ENCODE peak calls at places on chromosomes 16 and 17, in four cellular contexts. Y, V, I and O are unnamed samples.

GRCh38 chr17:33241390-33241789 is 51.7 kb downstream of the ASIC2 start:
- DNase-seq in Y (no peak), V (no peak), I (peak), O (no peak)

GRCh38 chr16:53600076-53600475 is 97.1 kb upstream of the AKTIP start:
- DNase-seq in Y (no peak), V (no peak), I (peak), O (no peak)

GRCh38 chr17:69246726-69247375 is 18.2 kb upstream of the ABCA10 start:
- DNase-seq in Y (no peak), V (no peak), I (peak), O (no peak)

GRCh38 chr16:11535494-11535893 is 51.2 kb downstream of the LITAF start:
- DNase-seq in Y (no peak), V (no peak), I (no peak), O (no peak)

GRCh38 chr16:77946834-77947233 is 75.5 kb upstream of the CLEC3A start:
- DNase-seq in Y (no peak), V (no peak), I (no peak), O (no peak)

GRCh38 chr17:6435968-6436367 is 1.0 kb upstream of the AIPL1 start:
- DNase-seq in Y (peak), V (peak), I (peak), O (peak)

GRCh38 chr17:75490173-75490743 is 25.1 kb downstream of the CASKIN2 start:
- DNase-seq in Y (no peak), V (no peak), I (no peak), O (no peak)

GRCh38 chr16:79754081-79754872 is 153.7 kb upstream of the MAF start:
- DNase-seq in Y (no peak), V (no peak), I (peak), O (no peak)

GRCh38 chr17:6084226-6085161 is 14.3 kb downstream of the WSCD1 start:
- DNase-seq in Y (no peak), V (no peak), I (no peak), O (no peak)

GRCh38 chr17:30344283-30345088 is 10.6 kb upstream of the TMIGD1 start:
- DNase-seq in Y (peak), V (no peak), I (peak), O (no peak)

GRCh38 chr17:32259596-32259995 is 6.0 kb upstream of the RHBDL3 start:
- DNase-seq in Y (no peak), V (no peak), I (peak), O (no peak)

GRCh38 chr16:27805828-27806351 is 255.9 kb downstream of the KATNIP start:
- DNase-seq in Y (no peak), V (no peak), I (no peak), O (no peak)

GRCh38 chr16:50121721-50122445 is 31.2 kb upstream of the TENT4B start:
- DNase-seq in Y (no peak), V (no peak), I (no peak), O (no peak)

GRCh38 chr16:17171250-17172143 is 299.3 kb downstream of the XYLT1 start:
- DNase-seq in Y (no peak), V (no peak), I (no peak), O (no peak)

GRCh38 chr17:69103557-69104233 is 38.0 kb downstream of the ABCA6 start:
- DNase-seq in Y (no peak), V (no peak), I (no peak), O (no peak)

GRCh38 chr16:87295259-87295658 is 21.9 kb downstream of the C16orf95 start:
- DNase-seq in Y (no peak), V (no peak), I (peak), O (no peak)

GRCh38 chr17:6187836-6188235 is 117.7 kb downstream of the WSCD1 start:
- DNase-seq in Y (no peak), V (no peak), I (no peak), O (no peak)

GRCh38 chr16:66874079-66874775 is 6.1 kb upstream of the PDP2 start:
- DNase-seq in Y (no peak), V (no peak), I (peak), O (no peak)

GRCh38 chr16:86529160-86529559 is 18.8 kb downstream of the FOXF1 start:
- DNase-seq in Y (no peak), V (no peak), I (peak), O (no peak)

GRCh38 chr17:73288534-73289302 is 23.1 kb downstream of the CDC42EP4 start:
- DNase-seq in Y (peak), V (no peak), I (no peak), O (no peak)

GRCh38 chr17:21291862-21292261 is 7.4 kb downstream of the MAP2K3 start:
- DNase-seq in Y (no peak), V (no peak), I (no peak), O (no peak)

GRCh38 chr16:78227855-78228254 is 128.4 kb downstream of the WWOX start:
- DNase-seq in Y (no peak), V (peak), I (no peak), O (no peak)

GRCh38 chr17:66673668-66674276 is 161.1 kb upstream of the CACNG5 start:
- DNase-seq in Y (peak), V (peak), I (peak), O (peak)

GRCh38 chr17:50425682-50426471 is at the start of gene ACSF2:
- DNase-seq in Y (peak), V (peak), I (peak), O (peak)

GRCh38 chr16:70553175-70553574 is 29.6 kb downstream of the SF3B3 start:
- DNase-seq in Y (no peak), V (no peak), I (peak), O (no peak)

GRCh38 chr16:86447228-86447627 is 63.1 kb upstream of the FOXF1 start:
- DNase-seq in Y (no peak), V (no peak), I (no peak), O (no peak)

GRCh38 chr16:64586756-64587155 is 535.1 kb downstream of the CDH11 start:
- DNase-seq in Y (no peak), V (no peak), I (no peak), O (no peak)

GRCh38 chr16:31118223-31119155 is 1.0 kb downstream of the KAT8 start:
- DNase-seq in Y (no peak), V (no peak), I (peak), O (no peak)

GRCh38 chr16:5315914-5316313 is 218.3 kb upstream of the EEF2KMT start:
- DNase-seq in Y (no peak), V (no peak), I (no peak), O (no peak)

GRCh38 chr17:71936977-71937376 is 183.8 kb upstream of the SOX9 start:
- DNase-seq in Y (no peak), V (no peak), I (no peak), O (no peak)

GRCh38 chr17:49913226-49914095 is 55.5 kb upstream of the DLX4 start:
- DNase-seq in Y (no peak), V (no peak), I (peak), O (no peak)